ENCODE peak calls at places on chromosome 4, in nine cellular contexts. U is lower lobe of right lung, R is K562, C is mammary epithelial cell, D is fibroblast of pulmonary artery, G is left lung, W is hepatocyte, Y is A549, N is WERI-Rb-1. Q is an unnamed sample.
A peak's percentile ranks its signal among the peaks of the same experiment; 100 is the strongest.

GRCh38 chr4:170400346-170400745 is 310.6 kb upstream of the AADAT start:
- DNase-seq in U (no peak), R (no peak), C (no peak), D (no peak), G (no peak), W (no peak), Y (no peak), N (no peak), Q (no peak)

GRCh38 chr4:181863846-181864245 is 379.4 kb upstream of the TENM3 start:
- DNase-seq in U (no peak), R (no peak), C (no peak), D (no peak), G (no peak), W (no peak), Y (no peak), N (no peak), Q (no peak)

GRCh38 chr4:177123811-177124210 is 185.9 kb upstream of the NEIL3 start:
- DNase-seq in U (no peak), R (no peak), C (no peak), D (no peak), G (no peak), W (no peak), Y (no peak), N (no peak), Q (no peak)

GRCh38 chr4:1009647-1010521 is 1.5 kb upstream of the FGFRL1 start:
- DNase-seq in U (peak; percentile 79), R (peak; percentile 84), C (peak; percentile 38), D (peak; percentile 56), G (peak; percentile 93), W (peak; percentile 93), Y (peak; percentile 49), N (peak; percentile 73), Q (peak; percentile 66)

GRCh38 chr4:57044996-57045395 is 65.2 kb downstream of the IGFBP7 start:
- DNase-seq in U (no peak), R (no peak), C (no peak), D (peak; percentile 49), G (no peak), W (no peak), Y (no peak), N (no peak), Q (no peak)

GRCh38 chr4:153947124-153947523 is 158.2 kb upstream of the SFRP2 start:
- DNase-seq in U (no peak), R (no peak), C (no peak), D (no peak), G (no peak), W (no peak), Y (no peak), N (no peak), Q (no peak)

GRCh38 chr4:164428561-164428960 is 325.4 kb upstream of the SMIM31 start:
- DNase-seq in U (no peak), R (no peak), C (peak; percentile 20), D (no peak), G (no peak), W (no peak), Y (no peak), N (no peak), Q (no peak)

GRCh38 chr4:169315530-169316306 is 45.0 kb upstream of the SH3RF1 start:
- DNase-seq in U (no peak), R (no peak), C (peak; percentile 23), D (peak; percentile 53), G (no peak), W (peak; percentile 35), Y (peak; percentile 9), N (no peak), Q (no peak)

GRCh38 chr4:187478292-187479205 is 517.0 kb upstream of the ZFP42 start:
- DNase-seq in U (no peak), R (no peak), C (peak; percentile 35), D (peak; percentile 48), G (no peak), W (peak; percentile 35), Y (peak; percentile 38), N (no peak), Q (no peak)

GRCh38 chr4:106708604-106708876 is 327.6 kb downstream of the DKK2 start:
- DNase-seq in U (no peak), R (no peak), C (no peak), D (no peak), G (no peak), W (no peak), Y (no peak), N (no peak), Q (no peak)

GRCh38 chr4:183797041-183797444 is 108.1 kb upstream of the STOX2 start:
- DNase-seq in U (peak; percentile 73), R (no peak), C (peak; percentile 32), D (no peak), G (peak; percentile 88), W (peak; percentile 35), Y (peak; percentile 50), N (peak; percentile 71), Q (no peak)

GRCh38 chr4:159220353-159220752 is 117.5 kb downstream of the RAPGEF2 start:
- DNase-seq in U (no peak), R (no peak), C (no peak), D (no peak), G (no peak), W (no peak), Y (no peak), N (no peak), Q (no peak)

GRCh38 chr4:143339497-143339896 is 2.8 kb downstream of the GAB1 start:
- DNase-seq in U (no peak), R (no peak), C (no peak), D (no peak), G (no peak), W (no peak), Y (no peak), N (no peak), Q (no peak)

GRCh38 chr4:143335979-143336827 is 473 bp upstream of the GAB1 start:
- DNase-seq in U (peak; percentile 94), R (peak; percentile 83), C (peak; percentile 91), D (peak; percentile 93), G (peak; percentile 96), W (peak; percentile 90), Y (peak; percentile 80), N (peak; percentile 95), Q (peak; percentile 69)

GRCh38 chr4:143338313-143338712 is 1.6 kb downstream of the GAB1 start:
- DNase-seq in U (no peak), R (no peak), C (no peak), D (no peak), G (no peak), W (no peak), Y (no peak), N (no peak), Q (no peak)

GRCh38 chr4:143337600-143338287 is 1.1 kb downstream of the GAB1 start:
- DNase-seq in U (no peak), R (no peak), C (peak; percentile 42), D (peak; percentile 50), G (peak; percentile 76), W (peak; percentile 78), Y (peak; percentile 9), N (no peak), Q (no peak)

DNA sequence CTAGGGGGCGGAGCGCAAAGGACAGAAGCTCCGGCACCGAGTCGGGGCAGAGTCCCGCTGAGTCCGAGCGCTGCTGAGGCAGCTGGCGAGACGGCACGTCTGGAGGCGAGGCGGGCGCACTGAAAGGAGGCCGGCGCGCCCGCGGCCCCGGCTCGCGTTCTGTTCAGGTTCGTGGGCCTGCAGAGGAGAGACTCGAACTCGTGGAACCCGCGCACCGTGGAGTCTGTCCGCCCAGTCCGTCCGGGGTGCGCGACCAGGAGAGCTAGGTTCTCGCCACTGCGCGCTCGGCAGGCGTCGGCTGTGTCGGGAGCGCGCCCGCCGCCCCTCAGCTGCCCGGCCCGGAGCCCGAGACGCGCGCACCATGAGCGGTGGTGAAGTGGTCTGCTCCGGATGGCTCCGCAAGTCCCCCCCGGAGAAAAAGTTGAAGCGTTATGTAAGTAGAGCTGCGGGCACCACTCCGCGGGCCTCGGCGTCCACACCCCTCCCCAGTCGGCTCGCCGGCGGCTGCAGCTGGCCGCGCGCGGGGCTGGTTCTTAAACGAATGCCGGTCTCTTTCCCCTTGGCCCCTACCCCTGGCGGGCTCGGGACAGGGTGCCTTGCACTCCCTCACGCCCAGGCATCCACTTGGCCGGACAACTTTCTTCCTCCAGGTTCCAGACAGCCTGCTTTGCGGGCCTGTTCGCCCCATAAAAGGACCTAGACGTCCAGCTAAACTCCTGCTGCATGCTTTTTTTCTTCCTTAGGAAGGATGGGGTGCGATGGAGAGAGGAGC is at the start of gene GAB1:
- DNase-seq in U (peak; percentile 86), R (peak; percentile 62), C (peak; percentile 82), D (peak; percentile 82), G (peak; percentile 93), W (peak; percentile 92), Y (peak; percentile 82), N (peak; percentile 86), Q (peak; percentile 79)
- H3K4me3 ChIP-seq in U (peak within 1 kb of the TSS; percentile 95), R (peak within 1 kb of the TSS; percentile 84), C (peak within 1 kb of the TSS; percentile 91), D (peak within 1 kb of the TSS; percentile 80), G (peak within 1 kb of the TSS; percentile 86), W (peak within 1 kb of the TSS; percentile 95), Y (peak within 1 kb of the TSS; percentile 86), N (peak within 1 kb of the TSS; percentile 89), Q (peak within 1 kb of the TSS; percentile 80)

DNA sequence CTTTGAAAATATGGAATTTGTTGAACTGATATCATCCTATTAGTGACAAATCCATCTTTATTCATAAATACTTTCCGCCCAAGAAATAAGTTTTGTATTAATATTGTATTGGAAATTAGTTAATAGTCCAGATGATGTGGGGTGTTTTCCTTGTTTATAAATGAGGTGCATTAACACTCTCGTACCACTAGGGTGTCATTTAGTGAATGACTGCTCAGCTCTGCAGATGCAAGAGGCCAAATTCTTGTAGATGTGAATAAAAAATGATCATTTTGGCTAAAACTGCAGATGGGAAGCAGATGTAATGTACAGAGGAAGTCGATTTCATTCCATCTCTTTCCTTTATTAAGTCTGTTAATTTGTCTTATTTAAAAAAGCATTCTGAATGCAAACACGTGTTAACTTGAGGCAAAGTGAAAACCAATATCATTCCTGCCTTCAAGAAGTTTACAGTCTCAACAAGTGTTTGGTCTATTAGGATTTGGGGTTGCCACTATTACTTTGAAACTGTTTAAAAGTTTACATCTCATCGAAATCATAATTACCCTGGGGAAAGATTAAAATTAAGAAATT is 108.1 kb downstream of the DHX15 start:
- DNase-seq in U (no peak), R (peak; percentile 43), C (no peak), D (peak; percentile 46), G (no peak), W (no peak), Y (peak; percentile 21), N (no peak), Q (no peak)
- TF ChIP-seq CTCF in U (peak; percentile 47), R (no peak), C (peak; percentile 72), D (peak; percentile 66), G (peak; percentile 34), W (peak; percentile 36), Y (peak; percentile 34), N (peak; percentile 43), Q (peak; percentile 47)

DNA sequence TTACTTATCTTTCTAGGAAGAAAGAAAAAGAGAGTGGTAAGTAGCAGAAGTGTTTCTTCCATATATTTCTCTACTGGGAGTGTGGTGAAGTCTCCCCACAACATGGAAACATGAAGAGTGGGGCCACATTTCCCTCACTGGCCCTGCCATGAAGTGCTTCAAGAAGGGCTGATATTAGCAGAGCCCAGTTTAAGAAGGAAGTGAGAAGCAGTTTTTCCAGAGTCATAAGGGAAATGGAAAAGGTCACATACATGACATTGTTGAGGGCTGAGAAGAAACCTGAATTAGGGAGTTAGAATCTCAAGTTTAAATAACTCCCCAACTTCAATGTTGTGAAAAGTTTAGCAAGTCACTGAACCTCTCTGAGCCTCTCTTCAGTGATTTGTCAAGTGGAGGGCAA is 171.9 kb upstream of the RBPJ start:
- DNase-seq in U (no peak), R (no peak), C (no peak), D (no peak), G (no peak), W (no peak), Y (no peak), N (no peak), Q (no peak)
- H3K4me3 ChIP-seq in U (no peak overlapping the region), R (no peak overlapping the region), C (no peak overlapping the region), D (no peak overlapping the region), G (no peak overlapping the region), W (no peak overlapping the region), Y (no peak overlapping the region), N (no peak overlapping the region), Q (no peak overlapping the region)

GRCh38 chr4:45442466-45442865 is 681.4 kb downstream of the GABRG1 start:
- DNase-seq in U (no peak), R (no peak), C (peak; percentile 31), D (peak; percentile 25), G (no peak), W (peak; percentile 34), Y (peak; percentile 9), N (peak; percentile 48), Q (no peak)
- TF ChIP-seq CTCF in U (no peak), R (no peak), C (peak; percentile 40), D (peak; percentile 46), G (no peak), W (peak; percentile 56), Y (no peak), N (peak; percentile 53), Q (peak; percentile 60)